ENCODE peak calls at places on chromosomes 3 and 15, in eight cellular contexts. K is activated T-helper 9 cell treated with anti-CD3 and anti-CD28 coated beads, Interleukin-2, amount 50 U/mL, for 16 hours; E is GM03348; T is smooth muscle cell of the brain vasculature; U is fibroblast of mammary gland; W is activated T-cell treated with anti-CD3 and anti-CD28 coated beads for 1 hour; H is CD8-positive, alpha-beta T cell; J is HFFc6. G is an unnamed sample.

GRCh38 chr3:67898916-67899315 is 244.5 kb upstream of the SUCLG2 start:
- DNase-seq in W (no peak), H (no peak), K (no peak), T (no peak), U (no peak), E (no peak), J (no peak), G (no peak)

GRCh38 chr15:63718590-63719035 is 115.1 kb downstream of the HERC1 start:
- DNase-seq in W (no peak), J (peak), T (no peak), E (peak), K (no peak), H (no peak), U (peak), G (peak)

GRCh38 chr3:130345487-130346079 is at the start of gene COL6A5:
- DNase-seq in T (no peak), W (no peak), K (no peak), J (no peak), U (no peak), E (no peak), H (no peak), G (no peak)

GRCh38 chr15:51798281-51798680 is 31.2 kb upstream of the TMOD3 start:
- DNase-seq in W (no peak), T (no peak), K (no peak), U (no peak), E (no peak), H (no peak), J (no peak), G (no peak)

GRCh38 chr15:48682949-48683651 is 37.6 kb upstream of the FBN1 start:
- DNase-seq in T (no peak), W (no peak), H (no peak), E (peak), K (no peak), J (peak), U (peak), G (no peak)

GRCh38 chr3:113141543-113141942 is 69.8 kb upstream of the BOC start:
- DNase-seq in J (no peak), H (no peak), E (no peak), T (no peak), U (no peak), W (no peak), K (no peak), G (no peak)

GRCh38 chr3:167110906-167111305 is 269.2 kb downstream of the ZBBX start:
- DNase-seq in H (no peak), U (peak), K (no peak), T (no peak), J (no peak), E (no peak), W (no peak), G (no peak)

GRCh38 chr3:97106652-97106989 is 292.2 kb downstream of the EPHA6 start:
- DNase-seq in K (no peak), U (no peak), H (no peak), W (no peak), J (no peak), E (no peak), T (no peak), G (no peak)

GRCh38 chr3:13553686-13554085 is 4.8 kb downstream of the FBLN2 start:
- DNase-seq in K (no peak), W (no peak), E (no peak), U (no peak), H (no peak), T (no peak), J (no peak), G (no peak)

GRCh38 chr3:116864627-116864927 is 155.0 kb downstream of the TUSC7 start:
- DNase-seq in E (no peak), H (no peak), U (no peak), W (no peak), T (no peak), K (no peak), J (no peak), G (no peak)

GRCh38 chr3:128720891-128721290 is 5.1 kb upstream of the RAB7A start:
- DNase-seq in T (no peak), W (no peak), K (no peak), H (no peak), E (no peak), U (no peak), J (no peak), G (no peak)

GRCh38 chr3:136838641-136839555 is 20.0 kb downstream of the SLC35G2 start:
- DNase-seq in K (no peak), T (no peak), J (peak), U (peak), E (peak), H (no peak), W (no peak), G (peak)

G was measured in hepatic stellate cell.